ENCODE peak calls at places on chromosomes 2 and 18, in ten cellular contexts. One of them, this sample, is unnamed. For H3K36me3, the result is how much of the 10 kb centered on the place peaks cover.

GRCh38 chr2:60064687-60065361 is 488.6 kb downstream of the BCL11A start:
- DNase-seq in heart left ventricle: no peak
- DNase-seq in endodermal cell: no peak
- DNase-seq in WERI-Rb-1: peak
- DNase-seq in suprapubic skin: no peak
- DNase-seq in brain microvascular endothelial cell: no peak
- DNase-seq in cardiac muscle cell: no peak
- DNase-seq in psoas muscle: no peak
- DNase-seq in spleen: no peak
- DNase-seq in IMR-90: no peak
- DNase-seq in this sample: no peak

GRCh38 chr18:22977847-22978701 is 44.9 kb downstream of the RBBP8 start:
- DNase-seq in heart left ventricle: no peak
- DNase-seq in endodermal cell: no peak
- DNase-seq in WERI-Rb-1: no peak
- DNase-seq in suprapubic skin: no peak
- DNase-seq in brain microvascular endothelial cell: peak
- DNase-seq in cardiac muscle cell: no peak
- DNase-seq in psoas muscle: no peak
- DNase-seq in spleen: no peak
- DNase-seq in IMR-90: peak
- DNase-seq in this sample: no peak

GRCh38 chr18:31828613-31829012 is 67.9 kb upstream of the SLC25A52 start:
- DNase-seq in heart left ventricle: no peak
- DNase-seq in endodermal cell: no peak
- DNase-seq in WERI-Rb-1: no peak
- DNase-seq in suprapubic skin: no peak
- DNase-seq in brain microvascular endothelial cell: no peak
- DNase-seq in cardiac muscle cell: no peak
- DNase-seq in psoas muscle: no peak
- DNase-seq in spleen: no peak
- DNase-seq in IMR-90: no peak
- DNase-seq in this sample: no peak

GRCh38 chr18:8424481-8424880 is 184.8 kb upstream of the RAB12 start:
- DNase-seq in heart left ventricle: no peak
- DNase-seq in endodermal cell: peak
- DNase-seq in WERI-Rb-1: no peak
- DNase-seq in suprapubic skin: no peak
- DNase-seq in brain microvascular endothelial cell: peak
- DNase-seq in cardiac muscle cell: no peak
- DNase-seq in psoas muscle: no peak
- DNase-seq in spleen: no peak
- DNase-seq in IMR-90: no peak
- DNase-seq in this sample: no peak

GRCh38 chr2:64586883-64587481 is 62.9 kb downstream of the AFTPH start:
- DNase-seq in heart left ventricle: no peak
- DNase-seq in endodermal cell: no peak
- DNase-seq in WERI-Rb-1: no peak
- DNase-seq in suprapubic skin: no peak
- DNase-seq in brain microvascular endothelial cell: peak
- DNase-seq in cardiac muscle cell: peak
- DNase-seq in psoas muscle: no peak
- DNase-seq in spleen: no peak
- DNase-seq in IMR-90: peak
- DNase-seq in this sample: no peak

GRCh38 chr18:3162181-3162580 is 57.6 kb downstream of the MYOM1 start:
- DNase-seq in heart left ventricle: no peak
- DNase-seq in endodermal cell: no peak
- DNase-seq in WERI-Rb-1: no peak
- DNase-seq in suprapubic skin: no peak
- DNase-seq in brain microvascular endothelial cell: no peak
- DNase-seq in cardiac muscle cell: no peak
- DNase-seq in psoas muscle: peak
- DNase-seq in spleen: no peak
- DNase-seq in IMR-90: no peak
- DNase-seq in this sample: peak

GRCh38 chr2:9380702-9381628 is 42.4 kb downstream of the ITGB1BP1 start:
- DNase-seq in heart left ventricle: no peak
- DNase-seq in endodermal cell: peak
- DNase-seq in WERI-Rb-1: peak
- DNase-seq in suprapubic skin: no peak
- DNase-seq in brain microvascular endothelial cell: peak
- DNase-seq in cardiac muscle cell: no peak
- DNase-seq in psoas muscle: peak
- DNase-seq in spleen: peak
- DNase-seq in IMR-90: peak
- DNase-seq in this sample: peak

GRCh38 chr2:31324000-31324633 is 90.2 kb downstream of the EHD3 start:
- DNase-seq in heart left ventricle: no peak
- DNase-seq in endodermal cell: no peak
- DNase-seq in WERI-Rb-1: no peak
- DNase-seq in suprapubic skin: no peak
- DNase-seq in brain microvascular endothelial cell: no peak
- DNase-seq in cardiac muscle cell: no peak
- DNase-seq in psoas muscle: no peak
- DNase-seq in spleen: no peak
- DNase-seq in IMR-90: no peak
- DNase-seq in this sample: no peak

GRCh38 chr18:13684546-13684945 is 41.8 kb downstream of the FAM210A start:
- DNase-seq in heart left ventricle: no peak
- DNase-seq in endodermal cell: no peak
- DNase-seq in WERI-Rb-1: no peak
- DNase-seq in suprapubic skin: no peak
- DNase-seq in brain microvascular endothelial cell: no peak
- DNase-seq in cardiac muscle cell: no peak
- DNase-seq in psoas muscle: no peak
- DNase-seq in spleen: no peak
- DNase-seq in IMR-90: no peak
- DNase-seq in this sample: no peak

GRCh38 chr18:13676499-13676898 is 49.9 kb downstream of the FAM210A start:
- DNase-seq in heart left ventricle: no peak
- DNase-seq in endodermal cell: no peak
- DNase-seq in WERI-Rb-1: no peak
- DNase-seq in suprapubic skin: no peak
- DNase-seq in brain microvascular endothelial cell: no peak
- DNase-seq in cardiac muscle cell: no peak
- DNase-seq in psoas muscle: no peak
- DNase-seq in spleen: no peak
- DNase-seq in IMR-90: no peak
- DNase-seq in this sample: no peak

GRCh38 chr18:13681701-13682100 is 44.7 kb downstream of the FAM210A start:
- DNase-seq in heart left ventricle: no peak
- DNase-seq in endodermal cell: no peak
- DNase-seq in WERI-Rb-1: no peak
- DNase-seq in suprapubic skin: no peak
- DNase-seq in brain microvascular endothelial cell: no peak
- DNase-seq in cardiac muscle cell: no peak
- DNase-seq in psoas muscle: no peak
- DNase-seq in spleen: no peak
- DNase-seq in IMR-90: no peak
- DNase-seq in this sample: no peak

DNA sequence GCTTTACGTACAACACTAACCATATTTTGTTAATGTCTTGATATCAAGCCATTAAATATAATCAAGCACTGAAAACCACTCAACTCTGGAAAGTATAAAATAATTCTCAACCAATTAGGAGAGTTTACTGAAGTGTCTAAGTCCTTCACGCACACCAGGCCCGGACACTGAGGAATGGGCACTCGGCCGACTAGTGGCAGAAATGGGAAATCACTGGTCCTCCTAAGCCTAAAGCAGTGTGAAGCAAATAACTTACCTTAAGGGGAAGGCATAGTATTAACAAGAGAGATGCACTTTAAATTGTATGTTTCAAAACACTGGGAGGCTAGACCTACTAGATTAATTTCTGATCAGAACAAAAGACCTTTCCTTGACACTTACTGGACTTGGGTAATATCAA is 45.7 kb downstream of the FAM210A start:
- DNase-seq in heart left ventricle: no peak
- DNase-seq in endodermal cell: peak
- DNase-seq in WERI-Rb-1: peak
- DNase-seq in suprapubic skin: no peak
- DNase-seq in brain microvascular endothelial cell: no peak
- DNase-seq in cardiac muscle cell: peak
- DNase-seq in psoas muscle: no peak
- DNase-seq in spleen: no peak
- DNase-seq in IMR-90: no peak
- DNase-seq in this sample: peak
- TF ChIP-seq CTCF in heart left ventricle: peak
- TF ChIP-seq CTCF in endodermal cell: peak
- TF ChIP-seq CTCF in WERI-Rb-1: peak
- TF ChIP-seq CTCF in suprapubic skin: no peak
- TF ChIP-seq CTCF in brain microvascular endothelial cell: peak
- TF ChIP-seq CTCF in cardiac muscle cell: peak
- TF ChIP-seq CTCF in psoas muscle: peak
- TF ChIP-seq CTCF in spleen: peak
- TF ChIP-seq CTCF in IMR-90: peak
- TF ChIP-seq CTCF in this sample: no peak

DNA sequence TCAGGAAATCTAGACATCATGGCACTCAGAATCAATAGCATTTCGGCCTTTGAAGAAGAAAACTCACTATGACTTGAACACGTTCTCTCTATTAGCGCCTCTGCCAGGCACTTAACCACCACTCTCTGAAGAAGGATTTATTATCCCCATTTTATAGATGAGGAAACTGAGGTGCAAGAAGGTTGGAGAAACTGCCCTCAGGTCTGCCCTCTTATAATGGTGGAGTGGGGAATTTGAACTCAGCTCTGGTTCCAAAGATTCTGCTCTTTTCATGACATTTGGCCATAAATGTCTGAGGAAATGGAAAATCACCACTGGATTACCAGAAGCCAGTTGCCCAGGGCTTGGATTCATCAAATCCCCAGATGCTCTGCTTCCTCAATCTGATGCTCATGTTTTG is 68.0 kb downstream of the ANTXR1 start:
- DNase-seq in heart left ventricle: no peak
- DNase-seq in endodermal cell: no peak
- DNase-seq in WERI-Rb-1: no peak
- DNase-seq in suprapubic skin: no peak
- DNase-seq in brain microvascular endothelial cell: no peak
- DNase-seq in cardiac muscle cell: no peak
- DNase-seq in psoas muscle: no peak
- DNase-seq in spleen: no peak
- DNase-seq in IMR-90: no peak
- DNase-seq in this sample: no peak
- H3K36me3 ChIP-seq in heart left ventricle: under half
- H3K36me3 ChIP-seq in endodermal cell: under half
- H3K36me3 ChIP-seq in WERI-Rb-1: under half
- H3K36me3 ChIP-seq in suprapubic skin: under half
- H3K36me3 ChIP-seq in brain microvascular endothelial cell: under half
- H3K36me3 ChIP-seq in cardiac muscle cell: under half
- H3K36me3 ChIP-seq in psoas muscle: under half
- H3K36me3 ChIP-seq in spleen: under half
- H3K36me3 ChIP-seq in IMR-90: half or more
- H3K36me3 ChIP-seq in this sample: under half

GRCh38 chr2:100237046-100237615 is 85.2 kb downstream of the LONRF2 start:
- DNase-seq in heart left ventricle: no peak
- DNase-seq in endodermal cell: peak
- DNase-seq in WERI-Rb-1: no peak
- DNase-seq in suprapubic skin: peak
- DNase-seq in brain microvascular endothelial cell: no peak
- DNase-seq in cardiac muscle cell: peak
- DNase-seq in psoas muscle: no peak
- DNase-seq in spleen: peak
- DNase-seq in IMR-90: peak
- DNase-seq in this sample: no peak

GRCh38 chr2:100236166-100236565 is 86.1 kb downstream of the LONRF2 start:
- DNase-seq in heart left ventricle: no peak
- DNase-seq in endodermal cell: peak
- DNase-seq in WERI-Rb-1: no peak
- DNase-seq in suprapubic skin: peak
- DNase-seq in brain microvascular endothelial cell: no peak
- DNase-seq in cardiac muscle cell: no peak
- DNase-seq in psoas muscle: no peak
- DNase-seq in spleen: peak
- DNase-seq in IMR-90: no peak
- DNase-seq in this sample: no peak

GRCh38 chr2:100235098-100235497 is 87.2 kb downstream of the LONRF2 start:
- DNase-seq in heart left ventricle: no peak
- DNase-seq in endodermal cell: peak
- DNase-seq in WERI-Rb-1: no peak
- DNase-seq in suprapubic skin: peak
- DNase-seq in brain microvascular endothelial cell: no peak
- DNase-seq in cardiac muscle cell: no peak
- DNase-seq in psoas muscle: no peak
- DNase-seq in spleen: peak
- DNase-seq in IMR-90: peak
- DNase-seq in this sample: peak

GRCh38 chr2:100234141-100234540 is 88.2 kb downstream of the LONRF2 start:
- DNase-seq in heart left ventricle: no peak
- DNase-seq in endodermal cell: no peak
- DNase-seq in WERI-Rb-1: no peak
- DNase-seq in suprapubic skin: no peak
- DNase-seq in brain microvascular endothelial cell: no peak
- DNase-seq in cardiac muscle cell: no peak
- DNase-seq in psoas muscle: no peak
- DNase-seq in spleen: no peak
- DNase-seq in IMR-90: peak
- DNase-seq in this sample: no peak

DNA sequence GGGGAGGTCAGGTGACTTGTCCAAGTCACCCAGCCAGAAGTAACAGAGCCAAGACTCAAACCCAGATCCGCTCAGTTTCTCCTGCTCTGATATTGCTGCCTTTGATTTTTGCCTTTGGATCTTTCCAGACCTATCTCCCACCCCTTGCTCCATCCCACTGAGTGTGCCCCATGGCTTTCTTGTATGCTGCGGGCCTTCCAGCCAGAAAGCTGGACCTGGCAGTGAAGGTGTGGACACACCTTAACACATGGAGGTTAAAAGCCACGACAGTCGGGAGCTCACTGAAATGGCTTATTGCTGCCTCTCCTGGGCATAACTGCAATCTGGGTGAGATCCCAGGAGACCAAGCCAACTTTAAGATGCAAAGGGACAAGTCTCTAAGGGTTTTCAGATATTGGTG is 86.7 kb downstream of the LONRF2 start:
- DNase-seq in heart left ventricle: no peak
- DNase-seq in endodermal cell: no peak
- DNase-seq in WERI-Rb-1: no peak
- DNase-seq in suprapubic skin: peak
- DNase-seq in brain microvascular endothelial cell: no peak
- DNase-seq in cardiac muscle cell: no peak
- DNase-seq in psoas muscle: no peak
- DNase-seq in spleen: peak
- DNase-seq in IMR-90: no peak
- DNase-seq in this sample: no peak
- TF ChIP-seq CTCF in heart left ventricle: no peak
- TF ChIP-seq CTCF in endodermal cell: no peak
- TF ChIP-seq CTCF in WERI-Rb-1: no peak
- TF ChIP-seq CTCF in suprapubic skin: no peak
- TF ChIP-seq CTCF in brain microvascular endothelial cell: no peak
- TF ChIP-seq CTCF in cardiac muscle cell: no peak
- TF ChIP-seq CTCF in psoas muscle: no peak
- TF ChIP-seq CTCF in spleen: no peak
- TF ChIP-seq CTCF in IMR-90: no peak
- TF ChIP-seq CTCF in this sample: no peak

GRCh38 chr2:239149501-239149900 is 251.3 kb downstream of the HDAC4 start:
- DNase-seq in heart left ventricle: no peak
- DNase-seq in endodermal cell: no peak
- DNase-seq in WERI-Rb-1: no peak
- DNase-seq in suprapubic skin: peak
- DNase-seq in brain microvascular endothelial cell: no peak
- DNase-seq in cardiac muscle cell: no peak
- DNase-seq in psoas muscle: peak
- DNase-seq in spleen: peak
- DNase-seq in IMR-90: no peak
- DNase-seq in this sample: no peak

GRCh38 chr2:239150125-239151011 is 250.5 kb downstream of the HDAC4 start:
- DNase-seq in heart left ventricle: no peak
- DNase-seq in endodermal cell: peak
- DNase-seq in WERI-Rb-1: no peak
- DNase-seq in suprapubic skin: peak
- DNase-seq in brain microvascular endothelial cell: no peak
- DNase-seq in cardiac muscle cell: no peak
- DNase-seq in psoas muscle: no peak
- DNase-seq in spleen: peak
- DNase-seq in IMR-90: no peak
- DNase-seq in this sample: peak

GRCh38 chr2:239152916-239153305 is 247.9 kb downstream of the HDAC4 start:
- DNase-seq in heart left ventricle: no peak
- DNase-seq in endodermal cell: peak
- DNase-seq in WERI-Rb-1: no peak
- DNase-seq in suprapubic skin: peak
- DNase-seq in brain microvascular endothelial cell: no peak
- DNase-seq in cardiac muscle cell: no peak
- DNase-seq in psoas muscle: peak
- DNase-seq in spleen: no peak
- DNase-seq in IMR-90: no peak
- DNase-seq in this sample: peak

GRCh38 chr2:239152239-239152915 is 248.4 kb downstream of the HDAC4 start:
- DNase-seq in heart left ventricle: peak
- DNase-seq in endodermal cell: peak
- DNase-seq in WERI-Rb-1: no peak
- DNase-seq in suprapubic skin: peak
- DNase-seq in brain microvascular endothelial cell: no peak
- DNase-seq in cardiac muscle cell: no peak
- DNase-seq in psoas muscle: no peak
- DNase-seq in spleen: peak
- DNase-seq in IMR-90: no peak
- DNase-seq in this sample: peak

GRCh38 chr2:239151201-239152131 is 249.4 kb downstream of the HDAC4 start:
- DNase-seq in heart left ventricle: no peak
- DNase-seq in endodermal cell: peak
- DNase-seq in WERI-Rb-1: no peak
- DNase-seq in suprapubic skin: peak
- DNase-seq in brain microvascular endothelial cell: no peak
- DNase-seq in cardiac muscle cell: no peak
- DNase-seq in psoas muscle: peak
- DNase-seq in spleen: peak
- DNase-seq in IMR-90: no peak
- DNase-seq in this sample: no peak
- H3K36me3 ChIP-seq in heart left ventricle: half or more
- H3K36me3 ChIP-seq in endodermal cell: under half
- H3K36me3 ChIP-seq in WERI-Rb-1: under half
- H3K36me3 ChIP-seq in suprapubic skin: half or more
- H3K36me3 ChIP-seq in brain microvascular endothelial cell: under half
- H3K36me3 ChIP-seq in cardiac muscle cell: under half
- H3K36me3 ChIP-seq in psoas muscle: half or more
- H3K36me3 ChIP-seq in spleen: half or more
- H3K36me3 ChIP-seq in IMR-90: half or more
- H3K36me3 ChIP-seq in this sample: under half